ENCODE peak calls at places on chromosomes 7 and 10, in seven cellular contexts. J is neural progenitor cell, Q is A549, P is uterus, R is right cardiac atrium, A is cardiac muscle cell, H is upper lobe of right lung. G is an unnamed sample.
A peak's percentile ranks its signal among the peaks of the same experiment; 100 is the strongest.

GRCh38 chr7:100580466-100581283 is 5.3 kb downstream of the LRCH4 start:
- DNase-seq in P (no peak), H (peak; percentile 62), Q (no peak), R (peak; percentile 29), A (no peak), J (no peak), G (no peak)

GRCh38 chr7:50479743-50480517 is 29.8 kb upstream of the FIGNL1 start:
- DNase-seq in A (no peak), J (no peak), P (no peak), R (no peak), H (no peak), Q (no peak), G (no peak)

GRCh38 chr7:40437498-40437897 is 302.7 kb downstream of the SUGCT start:
- DNase-seq in Q (peak; percentile 19), P (no peak), A (no peak), R (no peak), J (no peak), H (no peak), G (peak; percentile 80)

GRCh38 chr10:103478671-103479070 is 369 bp downstream of the CALHM3 start:
- DNase-seq in R (no peak), J (no peak), P (no peak), A (no peak), H (no peak), Q (no peak), G (no peak)

GRCh38 chr7:75866497-75867389 is 12.1 kb upstream of the RHBDD2 start:
- DNase-seq in A (peak; percentile 71), R (peak; percentile 73), Q (peak; percentile 77), J (peak; percentile 85), H (peak; percentile 75), P (peak; percentile 41), G (peak; percentile 82)

GRCh38 chr10:89301721-89302445 is at the start of gene IFIT2:
- DNase-seq in R (no peak), Q (peak; percentile 37), J (no peak), A (no peak), H (no peak), P (peak; percentile 57), G (peak; percentile 73)

GRCh38 chr7:148972360-148972759 is 55.9 kb downstream of the PDIA4 start:
- DNase-seq in H (no peak), P (no peak), J (no peak), R (no peak), Q (no peak), A (no peak), G (no peak)

GRCh38 chr10:5094265-5095205 is at the start of gene AKR1C3:
- DNase-seq in H (no peak), A (peak; percentile 53), J (no peak), Q (peak; percentile 94), P (no peak), R (no peak), G (peak; percentile 57)

GRCh38 chr10:132422931-132423813 is 26.2 kb downstream of the PWWP2B start:
- DNase-seq in R (no peak), H (no peak), A (no peak), P (no peak), J (no peak), Q (no peak), G (no peak)

GRCh38 chr10:130368761-130369560 is 232.8 kb downstream of the GLRX3 start:
- DNase-seq in R (no peak), J (no peak), P (no peak), Q (no peak), H (peak; percentile 46), A (no peak), G (no peak)

GRCh38 chr10:123203393-123204126 is 49.4 kb downstream of the BUB3 start:
- DNase-seq in Q (peak; percentile 67), A (no peak), H (no peak), J (no peak), R (no peak), P (no peak), G (no peak)

GRCh38 chr7:116872026-116872425 is 9.6 kb downstream of the CAPZA2 start:
- DNase-seq in P (no peak), J (no peak), H (no peak), R (no peak), Q (no peak), A (no peak), G (no peak)

GRCh38 chr10:86443069-86443468 is 76.5 kb upstream of the GRID1 start:
- DNase-seq in H (no peak), J (no peak), A (no peak), P (no peak), R (no peak), Q (peak; percentile 62), G (no peak)

GRCh38 chr7:146655928-146656797 is 539.6 kb downstream of the CNTNAP2 start:
- DNase-seq in P (no peak), J (no peak), Q (no peak), A (no peak), H (no peak), R (no peak), G (no peak)

GRCh38 chr7:4738711-4739527 is 36.5 kb upstream of the AP5Z1 start:
- DNase-seq in J (peak; percentile 81), P (peak; percentile 60), Q (peak; percentile 98), H (no peak), A (peak; percentile 54), R (peak; percentile 72), G (peak; percentile 92)

GRCh38 chr10:92822964-92823363 is 25.4 kb upstream of the EXOC6 start:
- DNase-seq in J (no peak), Q (peak; percentile 44), A (no peak), P (no peak), R (no peak), H (no peak), G (peak; percentile 45)

GRCh38 chr7:74221713-74222112 is 11.9 kb downstream of the LAT2 start:
- DNase-seq in Q (no peak), P (no peak), R (no peak), J (no peak), A (no peak), H (no peak), G (no peak)

GRCh38 chr7:74225400-74225799 is 15.6 kb downstream of the LAT2 start:
- DNase-seq in Q (no peak), J (no peak), H (no peak), A (no peak), P (no peak), R (no peak), G (no peak)

GRCh38 chr7:74224511-74224832 is 14.7 kb downstream of the LAT2 start:
- DNase-seq in R (no peak), J (no peak), A (no peak), Q (no peak), H (no peak), P (no peak), G (no peak)

GRCh38 chr7:74223711-74224510 is 14.1 kb downstream of the LAT2 start:
- DNase-seq in R (peak; percentile 71), Q (no peak), J (no peak), H (no peak), A (no peak), P (no peak), G (no peak)

GRCh38 chr7:74222851-74223710 is 13.3 kb downstream of the LAT2 start:
- DNase-seq in J (no peak), Q (no peak), A (no peak), P (no peak), R (no peak), H (no peak), G (no peak)
- H3K4me3 ChIP-seq in J (no peak overlapping the region), Q (no peak overlapping the region), A (no peak overlapping the region), P (no peak overlapping the region), R (no peak overlapping the region), H (no peak overlapping the region), G (no peak overlapping the region)

DNA sequence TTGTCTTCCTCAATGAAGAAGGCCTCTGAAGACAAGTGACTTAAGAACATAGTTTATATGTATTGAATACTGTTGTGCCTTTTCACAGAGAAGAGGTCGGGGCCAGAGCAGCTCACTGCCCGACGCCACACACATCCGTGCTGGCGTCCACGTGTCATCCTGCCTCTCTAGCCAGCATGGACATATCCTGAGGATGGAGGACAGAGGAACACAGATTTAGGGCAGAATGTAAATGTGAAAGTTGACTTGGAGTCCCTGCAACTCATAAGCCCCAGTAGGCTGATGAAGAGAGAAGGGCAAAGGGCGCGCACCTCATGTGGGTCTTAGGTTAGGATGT is 1.3 kb downstream of the GPR146 start:
- DNase-seq in R (no peak), P (no peak), A (no peak), J (no peak), H (no peak), Q (no peak), G (no peak)
- H3K4me1 ChIP-seq in R (peaks cover 22% of the 10 kb centered on the region), P (peaks cover 3% of the 10 kb centered on the region), A (peaks cover 22% of the 10 kb centered on the region), J (peaks cover 51% of the 10 kb centered on the region), H (peaks cover 69% of the 10 kb centered on the region), Q (peaks cover 18% of the 10 kb centered on the region), G (peaks cover 17% of the 10 kb centered on the region)

GRCh38 chr10:33309410-33309809 is 25.1 kb downstream of the NRP1 start:
- DNase-seq in J (no peak), Q (no peak), H (no peak), R (no peak), A (no peak), P (no peak), G (no peak)

GRCh38 chr10:33310853-33311252 is 23.6 kb downstream of the NRP1 start:
- DNase-seq in R (no peak), J (no peak), Q (no peak), H (no peak), P (no peak), A (no peak), G (no peak)

GRCh38 chr10:33314788-33315561 is 19.5 kb downstream of the NRP1 start:
- DNase-seq in P (no peak), Q (no peak), H (no peak), R (no peak), J (no peak), A (no peak), G (peak; percentile 45)

GRCh38 chr10:33307835-33308234 is 26.6 kb downstream of the NRP1 start:
- DNase-seq in Q (no peak), H (no peak), R (no peak), P (no peak), A (no peak), J (no peak), G (no peak)

DNA sequence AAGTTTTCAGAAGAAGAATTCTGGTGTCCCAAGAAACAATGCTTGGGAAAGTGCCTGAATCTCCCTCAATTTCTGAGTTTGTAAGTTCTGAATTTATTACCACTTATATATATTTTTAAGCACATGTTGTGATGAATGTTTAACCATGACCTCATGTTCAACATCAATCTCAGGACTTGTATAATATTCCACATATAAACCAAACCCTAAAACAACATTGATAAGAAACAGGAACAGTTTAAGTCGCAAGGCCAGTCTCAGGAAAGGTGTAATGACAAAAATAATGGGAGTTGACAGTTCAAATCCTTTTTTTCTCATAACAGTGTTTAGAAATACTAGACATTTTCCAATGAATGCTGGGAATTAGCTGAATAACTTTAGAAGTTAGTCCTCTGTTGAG is 22.8 kb downstream of the NRP1 start:
- DNase-seq in J (no peak), R (no peak), Q (no peak), A (no peak), P (no peak), H (no peak), G (no peak)
- H3K4me3 ChIP-seq in J (no peak overlapping the region), R (no peak overlapping the region), Q (no peak overlapping the region), A (no peak overlapping the region), P (no peak overlapping the region), H (no peak overlapping the region), G (no peak overlapping the region)

DNA sequence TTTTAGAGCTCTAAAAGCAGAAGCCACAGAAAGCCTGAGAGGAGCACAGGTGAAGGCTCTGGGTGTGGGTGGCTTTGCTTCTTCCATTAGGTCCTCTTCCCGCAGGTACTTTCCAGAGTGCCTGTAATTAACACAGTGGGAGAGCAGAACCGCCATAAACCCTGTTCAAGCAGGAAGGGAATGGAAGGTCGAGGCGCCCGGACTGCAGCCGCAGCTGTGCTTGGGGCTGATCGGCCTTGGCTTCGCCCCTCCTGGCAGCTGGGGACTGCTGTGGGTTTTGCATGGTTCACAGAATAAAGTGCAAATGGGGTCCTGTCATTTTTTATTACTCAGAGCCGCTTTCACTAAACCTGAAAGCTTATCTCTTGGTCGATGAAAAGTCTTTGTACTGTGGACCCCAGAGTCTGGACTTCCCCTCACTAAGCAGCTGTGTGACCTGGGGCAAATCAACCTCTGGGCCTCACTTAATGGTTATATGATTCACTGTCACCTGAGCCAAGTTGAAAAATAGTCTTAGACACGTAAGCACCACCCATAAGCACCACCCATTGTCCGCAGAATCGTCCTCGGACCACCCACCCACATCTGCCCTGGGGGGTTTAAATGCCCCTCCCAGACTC is 100.9 kb downstream of the XRCC2 start:
- DNase-seq in R (no peak), P (peak; percentile 19), A (no peak), Q (no peak), J (no peak), H (peak; percentile 1), G (no peak)
- H3K4me1 ChIP-seq in R (no peaks in the 10 kb centered on the region), P (no peaks in the 10 kb centered on the region), A (no peaks in the 10 kb centered on the region), Q (no peaks in the 10 kb centered on the region), J (no peaks in the 10 kb centered on the region), H (no peaks in the 10 kb centered on the region), G (no peaks in the 10 kb centered on the region)

G was measured in SJSA1.